ENCODE peak calls at places on chromosomes 12 and 14, in eight cellular contexts. One of them, this sample, is unnamed. For H3K27me3, the result is how much of the 10 kb centered on the place peaks cover.

GRCh38 chr12:92208613-92209121 is 63.0 kb upstream of the BTG1 start:
- DNase-seq in BE2C: no peak
- DNase-seq in PC-9: peak
- DNase-seq in fibroblast of lung: peak
- DNase-seq in right cardiac atrium: no peak
- DNase-seq in lower lobe of right lung: no peak
- DNase-seq in AG04450: no peak
- DNase-seq in mesendoderm: peak
- DNase-seq in this sample: no peak

GRCh38 chr14:55274760-55275159 is 3.5 kb downstream of the FBXO34 start:
- DNase-seq in lower lobe of right lung: no peak
- DNase-seq in mesendoderm: peak
- DNase-seq in AG04450: peak
- DNase-seq in right cardiac atrium: no peak
- DNase-seq in BE2C: no peak
- DNase-seq in fibroblast of lung: peak
- DNase-seq in PC-9: no peak
- DNase-seq in this sample: no peak

GRCh38 chr14:95531473-95531872 is 3.4 kb upstream of the GLRX5 start:
- DNase-seq in AG04450: peak
- DNase-seq in PC-9: no peak
- DNase-seq in BE2C: no peak
- DNase-seq in lower lobe of right lung: no peak
- DNase-seq in right cardiac atrium: no peak
- DNase-seq in mesendoderm: no peak
- DNase-seq in fibroblast of lung: peak
- DNase-seq in this sample: no peak

GRCh38 chr14:26841920-26842741 is 244.3 kb upstream of the NOVA1 start:
- DNase-seq in mesendoderm: peak
- DNase-seq in PC-9: peak
- DNase-seq in fibroblast of lung: peak
- DNase-seq in BE2C: no peak
- DNase-seq in right cardiac atrium: peak
- DNase-seq in lower lobe of right lung: no peak
- DNase-seq in AG04450: peak
- DNase-seq in this sample: no peak

GRCh38 chr12:64752833-64753238 is 6.4 kb downstream of the GNS start:
- DNase-seq in PC-9: no peak
- DNase-seq in BE2C: no peak
- DNase-seq in right cardiac atrium: no peak
- DNase-seq in fibroblast of lung: no peak
- DNase-seq in mesendoderm: no peak
- DNase-seq in lower lobe of right lung: no peak
- DNase-seq in AG04450: no peak
- DNase-seq in this sample: no peak

GRCh38 chr12:2876431-2877046 is 435 bp downstream of the FOXM1 start:
- DNase-seq in fibroblast of lung: peak
- DNase-seq in right cardiac atrium: peak
- DNase-seq in mesendoderm: peak
- DNase-seq in AG04450: no peak
- DNase-seq in lower lobe of right lung: no peak
- DNase-seq in PC-9: no peak
- DNase-seq in BE2C: no peak
- DNase-seq in this sample: no peak

GRCh38 chr12:119006749-119007148 is 25.4 kb downstream of the SRRM4 start:
- DNase-seq in PC-9: no peak
- DNase-seq in right cardiac atrium: no peak
- DNase-seq in fibroblast of lung: no peak
- DNase-seq in BE2C: peak
- DNase-seq in AG04450: no peak
- DNase-seq in lower lobe of right lung: no peak
- DNase-seq in mesendoderm: peak
- DNase-seq in this sample: peak

GRCh38 chr14:99047436-99048110 is 224.4 kb downstream of the BCL11B start:
- DNase-seq in lower lobe of right lung: no peak
- DNase-seq in mesendoderm: no peak
- DNase-seq in BE2C: no peak
- DNase-seq in right cardiac atrium: no peak
- DNase-seq in AG04450: no peak
- DNase-seq in fibroblast of lung: no peak
- DNase-seq in PC-9: no peak
- DNase-seq in this sample: no peak

GRCh38 chr14:37588956-37589737 is 5.9 kb downstream of the FOXA1 start:
- DNase-seq in fibroblast of lung: no peak
- DNase-seq in PC-9: no peak
- DNase-seq in right cardiac atrium: no peak
- DNase-seq in mesendoderm: peak
- DNase-seq in lower lobe of right lung: no peak
- DNase-seq in BE2C: no peak
- DNase-seq in AG04450: no peak
- DNase-seq in this sample: no peak

GRCh38 chr12:25929096-25929637 is 29.3 kb upstream of the RASSF8 start:
- DNase-seq in right cardiac atrium: no peak
- DNase-seq in PC-9: no peak
- DNase-seq in mesendoderm: no peak
- DNase-seq in fibroblast of lung: no peak
- DNase-seq in BE2C: no peak
- DNase-seq in lower lobe of right lung: no peak
- DNase-seq in AG04450: no peak
- DNase-seq in this sample: no peak

GRCh38 chr12:28114488-28114887 is 75.8 kb upstream of the CCDC91 start:
- DNase-seq in BE2C: no peak
- DNase-seq in fibroblast of lung: peak
- DNase-seq in lower lobe of right lung: no peak
- DNase-seq in mesendoderm: no peak
- DNase-seq in right cardiac atrium: no peak
- DNase-seq in AG04450: no peak
- DNase-seq in PC-9: no peak
- DNase-seq in this sample: no peak

GRCh38 chr12:93889516-93890202 is 212.5 kb downstream of the CRADD start:
- DNase-seq in mesendoderm: no peak
- DNase-seq in fibroblast of lung: peak
- DNase-seq in right cardiac atrium: peak
- DNase-seq in BE2C: no peak
- DNase-seq in PC-9: no peak
- DNase-seq in lower lobe of right lung: no peak
- DNase-seq in AG04450: no peak
- DNase-seq in this sample: no peak

GRCh38 chr12:27161458-27162228 is 79.3 kb upstream of the C12orf71 start:
- DNase-seq in AG04450: no peak
- DNase-seq in mesendoderm: no peak
- DNase-seq in lower lobe of right lung: no peak
- DNase-seq in fibroblast of lung: no peak
- DNase-seq in BE2C: no peak
- DNase-seq in PC-9: no peak
- DNase-seq in right cardiac atrium: no peak
- DNase-seq in this sample: no peak

GRCh38 chr12:57240926-57241555 is 9.9 kb downstream of the STAC3 start:
- DNase-seq in fibroblast of lung: peak
- DNase-seq in lower lobe of right lung: no peak
- DNase-seq in BE2C: peak
- DNase-seq in PC-9: no peak
- DNase-seq in mesendoderm: peak
- DNase-seq in AG04450: no peak
- DNase-seq in right cardiac atrium: no peak
- DNase-seq in this sample: peak

GRCh38 chr14:55514819-55515470 is 65.1 kb upstream of the KTN1 start:
- DNase-seq in PC-9: no peak
- DNase-seq in lower lobe of right lung: no peak
- DNase-seq in AG04450: peak
- DNase-seq in mesendoderm: no peak
- DNase-seq in BE2C: no peak
- DNase-seq in fibroblast of lung: peak
- DNase-seq in right cardiac atrium: no peak
- DNase-seq in this sample: no peak

GRCh38 chr12:94080684-94081009 is 67.7 kb upstream of the PLXNC1 start:
- DNase-seq in AG04450: no peak
- DNase-seq in lower lobe of right lung: no peak
- DNase-seq in fibroblast of lung: no peak
- DNase-seq in PC-9: no peak
- DNase-seq in BE2C: no peak
- DNase-seq in mesendoderm: no peak
- DNase-seq in right cardiac atrium: no peak
- DNase-seq in this sample: no peak

GRCh38 chr14:91394105-91395081 is 23.2 kb downstream of the CCDC88C start:
- DNase-seq in BE2C: no peak
- DNase-seq in mesendoderm: peak
- DNase-seq in fibroblast of lung: no peak
- DNase-seq in lower lobe of right lung: no peak
- DNase-seq in PC-9: no peak
- DNase-seq in right cardiac atrium: no peak
- DNase-seq in AG04450: no peak
- DNase-seq in this sample: peak

GRCh38 chr14:46344327-46344937 is 307.1 kb downstream of the RPL10L start:
- DNase-seq in mesendoderm: peak
- DNase-seq in lower lobe of right lung: no peak
- DNase-seq in right cardiac atrium: no peak
- DNase-seq in BE2C: peak
- DNase-seq in AG04450: no peak
- DNase-seq in PC-9: peak
- DNase-seq in fibroblast of lung: peak
- DNase-seq in this sample: peak

GRCh38 chr14:28596336-28596735 is 170.3 kb upstream of the FOXG1 start:
- DNase-seq in mesendoderm: no peak
- DNase-seq in lower lobe of right lung: no peak
- DNase-seq in BE2C: no peak
- DNase-seq in AG04450: no peak
- DNase-seq in PC-9: no peak
- DNase-seq in fibroblast of lung: peak
- DNase-seq in right cardiac atrium: no peak
- DNase-seq in this sample: no peak

GRCh38 chr12:2231956-2232355 is 179.2 kb downstream of the CACNA1C start:
- DNase-seq in lower lobe of right lung: no peak
- DNase-seq in AG04450: no peak
- DNase-seq in fibroblast of lung: no peak
- DNase-seq in PC-9: no peak
- DNase-seq in BE2C: no peak
- DNase-seq in right cardiac atrium: no peak
- DNase-seq in mesendoderm: no peak
- DNase-seq in this sample: no peak

DNA sequence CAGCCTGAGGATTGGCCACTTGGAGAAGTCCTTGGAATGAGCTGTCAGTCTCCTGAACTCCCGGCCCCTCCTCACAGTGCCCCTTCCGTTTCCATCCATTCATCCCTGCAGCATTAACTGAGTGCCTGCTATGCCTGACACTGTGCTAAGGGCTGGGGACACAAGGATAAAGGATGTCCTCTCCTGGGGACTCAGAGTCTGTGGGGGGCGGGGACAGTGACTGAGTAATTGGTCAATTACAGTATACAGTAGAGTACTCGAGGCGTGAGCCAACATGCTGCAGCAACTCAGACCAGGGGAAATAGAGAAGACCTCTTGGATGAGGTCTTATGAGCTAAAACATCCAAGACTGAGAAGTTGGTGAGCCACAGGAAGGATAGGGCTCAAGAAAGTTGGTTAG is 43.4 kb upstream of the PWP1 start:
- DNase-seq in PC-9: no peak
- DNase-seq in AG04450: no peak
- DNase-seq in mesendoderm: no peak
- DNase-seq in fibroblast of lung: no peak
- DNase-seq in BE2C: no peak
- DNase-seq in lower lobe of right lung: no peak
- DNase-seq in right cardiac atrium: no peak
- DNase-seq in this sample: no peak
- H3K4me3 ChIP-seq in PC-9: no peak
- H3K4me3 ChIP-seq in AG04450: no peak
- H3K4me3 ChIP-seq in mesendoderm: no peak
- H3K4me3 ChIP-seq in fibroblast of lung: no peak
- H3K4me3 ChIP-seq in BE2C: no peak
- H3K4me3 ChIP-seq in lower lobe of right lung: no peak
- H3K4me3 ChIP-seq in right cardiac atrium: no peak
- H3K4me3 ChIP-seq in this sample: no peak

GRCh38 chr14:105199093-105199492 is 18.0 kb upstream of the NUDT14 start:
- DNase-seq in PC-9: peak
- DNase-seq in mesendoderm: no peak
- DNase-seq in AG04450: no peak
- DNase-seq in fibroblast of lung: no peak
- DNase-seq in BE2C: no peak
- DNase-seq in right cardiac atrium: peak
- DNase-seq in lower lobe of right lung: no peak
- DNase-seq in this sample: no peak
- H3K27me3 ChIP-seq in PC-9: under half
- H3K27me3 ChIP-seq in mesendoderm: under half
- H3K27me3 ChIP-seq in AG04450: under half
- H3K27me3 ChIP-seq in fibroblast of lung: under half
- H3K27me3 ChIP-seq in BE2C: under half
- H3K27me3 ChIP-seq in right cardiac atrium: under half
- H3K27me3 ChIP-seq in lower lobe of right lung: half or more
- H3K27me3 ChIP-seq in this sample: under half

DNA sequence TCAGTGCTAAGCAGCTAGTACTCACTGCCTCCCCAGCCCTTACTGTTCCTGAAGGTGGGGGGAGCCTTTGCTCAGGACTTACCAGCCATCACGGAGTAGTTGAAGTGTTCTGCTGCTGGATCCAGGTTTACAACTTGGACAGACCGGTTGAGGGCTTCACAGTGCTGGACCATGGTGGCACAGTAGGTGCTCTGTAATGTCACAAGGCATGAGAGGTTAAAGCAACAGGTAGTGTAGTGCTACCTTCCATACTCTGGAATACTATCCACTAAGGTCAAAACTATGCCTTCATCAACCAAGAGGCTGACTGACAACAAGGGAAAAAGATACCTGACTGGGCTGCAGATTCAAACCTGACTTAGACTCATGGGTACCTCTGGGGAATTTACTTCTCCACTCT is 3.0 kb downstream of the GPN3 start:
- DNase-seq in BE2C: no peak
- DNase-seq in fibroblast of lung: no peak
- DNase-seq in AG04450: no peak
- DNase-seq in mesendoderm: no peak
- DNase-seq in right cardiac atrium: no peak
- DNase-seq in lower lobe of right lung: no peak
- DNase-seq in PC-9: no peak
- DNase-seq in this sample: no peak
- H3K4me3 ChIP-seq in BE2C: no peak
- H3K4me3 ChIP-seq in fibroblast of lung: no peak
- H3K4me3 ChIP-seq in AG04450: no peak
- H3K4me3 ChIP-seq in mesendoderm: no peak
- H3K4me3 ChIP-seq in right cardiac atrium: no peak
- H3K4me3 ChIP-seq in lower lobe of right lung: no peak
- H3K4me3 ChIP-seq in PC-9: no peak
- H3K4me3 ChIP-seq in this sample: no peak

DNA sequence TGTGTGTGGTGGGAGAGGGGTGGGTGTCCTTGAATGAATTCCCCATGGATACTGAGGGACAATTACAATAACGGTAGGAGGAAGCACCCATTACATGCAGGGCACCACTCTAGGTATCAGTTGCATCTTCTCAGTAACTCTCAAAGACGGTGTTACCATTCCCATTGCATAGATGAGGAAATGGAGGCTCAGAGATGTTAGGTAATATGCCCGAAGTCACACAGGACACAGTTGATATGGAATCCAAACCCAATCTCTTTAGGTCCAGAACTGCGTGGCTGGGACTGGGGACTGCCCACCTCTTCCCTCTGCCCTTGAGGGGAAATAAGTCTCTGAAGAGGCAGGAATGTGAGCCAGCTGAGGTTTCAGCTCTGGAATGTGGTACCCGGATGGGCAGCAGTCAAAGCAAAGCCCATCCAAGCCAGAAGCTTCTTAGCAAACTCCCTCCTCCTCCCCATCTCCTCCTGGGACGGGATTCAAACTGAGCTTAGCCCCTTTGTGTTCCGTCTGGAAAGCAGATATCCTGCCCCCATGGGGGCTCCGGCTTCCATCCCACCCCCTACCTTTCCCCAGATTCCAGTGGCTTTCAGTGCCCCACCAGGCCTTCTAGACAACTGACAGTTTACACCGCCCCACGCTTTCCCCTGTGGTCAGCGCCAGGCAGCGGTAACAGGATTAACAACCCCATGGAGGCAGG is 187.5 kb downstream of the RBM19 start:
- DNase-seq in PC-9: no peak
- DNase-seq in right cardiac atrium: no peak
- DNase-seq in mesendoderm: peak
- DNase-seq in AG04450: no peak
- DNase-seq in lower lobe of right lung: no peak
- DNase-seq in BE2C: no peak
- DNase-seq in fibroblast of lung: no peak
- DNase-seq in this sample: peak
- H3K27me3 ChIP-seq in PC-9: under half
- H3K27me3 ChIP-seq in right cardiac atrium: under half
- H3K27me3 ChIP-seq in mesendoderm: under half
- H3K27me3 ChIP-seq in AG04450: under half
- H3K27me3 ChIP-seq in lower lobe of right lung: under half
- H3K27me3 ChIP-seq in BE2C: under half
- H3K27me3 ChIP-seq in fibroblast of lung: under half
- H3K27me3 ChIP-seq in this sample: under half

This sample was measured in H7.